ENCODE peak calls at places on chromosomes 4 and X, in seven cellular contexts. M is mammary epithelial cell; B is A673; S is CD8-positive, alpha-beta T cell; O is IMR-90; X is neural progenitor cell; D is cardiac muscle cell. N is an unnamed sample.

GRCh38 chr4:168472920-168473319 is 7.4 kb downstream of the DDX60L start:
- DNase-seq in O (no peak), B (no peak), M (no peak), X (no peak), D (no peak), S (no peak), N (no peak)

GRCh38 chr4:113899260-113900177 is 79.9 kb downstream of the ARSJ start:
- DNase-seq in S (peak; percentile 60), M (peak; percentile 45), X (no peak), O (no peak), B (no peak), D (no peak), N (no peak)

GRCh38 chrX:68438575-68438974 is 5.3 kb upstream of the OPHN1 start:
- DNase-seq in B (no peak), M (peak; percentile 72), S (no peak), D (no peak), X (no peak), O (no peak), N (peak; percentile 60)

GRCh38 chrX:106479920-106480319 is 131.9 kb upstream of the RADX start:
- DNase-seq in D (no peak), M (no peak), B (no peak), O (no peak), S (no peak), X (no peak), N (no peak)

GRCh38 chr4:90121961-90122748 is 5.0 kb upstream of the CCSER1 start:
- DNase-seq in B (no peak), D (peak; percentile 9), M (peak; percentile 82), X (no peak), S (no peak), O (peak; percentile 3), N (no peak)

GRCh38 chr4:2761035-2761923 is 5.1 kb upstream of the TNIP2 start:
- DNase-seq in B (no peak), X (no peak), O (no peak), S (no peak), M (no peak), D (peak; percentile 21), N (no peak)

GRCh38 chr4:7335363-7336066 is 99.2 kb downstream of the PSAPL1 start:
- DNase-seq in O (peak; percentile 4), X (peak; percentile 85), M (peak; percentile 18), D (peak; percentile 48), B (peak; percentile 52), S (peak; percentile 56), N (peak; percentile 91)

GRCh38 chr4:150199056-150199455 is 120.8 kb downstream of the DCLK2 start:
- DNase-seq in D (no peak), X (no peak), O (no peak), B (no peak), S (no peak), M (no peak), N (no peak)

GRCh38 chr4:169922632-169923276 is 103.4 kb downstream of the MFAP3L start:
- DNase-seq in D (peak; percentile 4), M (peak; percentile 48), S (no peak), B (no peak), O (no peak), X (no peak), N (no peak)

GRCh38 chrX:3371163-3371562 is 24.7 kb upstream of the MXRA5 start:
- DNase-seq in X (no peak), O (no peak), D (no peak), B (no peak), S (no peak), M (peak; percentile 60), N (no peak)

GRCh38 chr4:61245321-61245720 is 45.2 kb downstream of the ADGRL3 start:
- DNase-seq in X (no peak), M (no peak), B (no peak), O (no peak), D (no peak), S (no peak), N (no peak)

GRCh38 chr4:109216085-109216696 is 86.3 kb downstream of the COL25A1 start:
- DNase-seq in D (no peak), B (peak; percentile 69), O (no peak), S (no peak), X (no peak), M (no peak), N (no peak)

GRCh38 chr4:2080429-2081300 is 21.5 kb downstream of the NAT8L start:
- DNase-seq in B (no peak), X (no peak), M (no peak), D (no peak), O (no peak), S (no peak), N (peak; percentile 18)

GRCh38 chr4:83686166-83686565 is 150.3 kb downstream of the GPAT3 start:
- DNase-seq in D (no peak), X (no peak), M (peak; percentile 78), S (no peak), O (peak; percentile 22), B (peak; percentile 12), N (no peak)

GRCh38 chr4:40283968-40284367 is 51.2 kb upstream of the CHRNA9 start:
- DNase-seq in S (peak; percentile 76), X (no peak), O (no peak), B (peak; percentile 55), D (no peak), M (peak; percentile 41), N (no peak)

GRCh38 chr4:181646864-181647263 is 596.3 kb upstream of the TENM3 start:
- DNase-seq in X (no peak), B (no peak), O (peak; percentile 63), D (peak; percentile 51), M (peak; percentile 13), S (no peak), N (no peak)

GRCh38 chr4:76301068-76301774 is 5.3 kb upstream of the STBD1 start:
- DNase-seq in D (peak; percentile 48), S (no peak), O (peak; percentile 89), X (no peak), B (no peak), M (peak; percentile 95), N (no peak)

GRCh38 chr4:108774809-108775530 is 12.1 kb upstream of the ETNPPL start:
- DNase-seq in S (no peak), X (no peak), M (no peak), D (no peak), B (peak; percentile 37), O (no peak), N (no peak)

GRCh38 chrX:129650821-129651510 is 3.8 kb downstream of the APLN start:
- DNase-seq in D (no peak), M (no peak), X (no peak), O (no peak), S (peak; percentile 36), B (no peak), N (no peak)

GRCh38 chrX:42739258-42739657 is 38.7 kb downstream of the PPP1R2C start:
- DNase-seq in B (no peak), D (peak; percentile 61), O (no peak), M (no peak), X (no peak), S (no peak), N (no peak)

GRCh38 chr4:123443401-123444297 is 47.1 kb downstream of the SPRY1 start:
- DNase-seq in D (peak; percentile 52), O (peak; percentile 21), B (no peak), X (peak; percentile 57), M (no peak), S (no peak), N (peak; percentile 28)

GRCh38 chr4:16991455-16991854 is 93.0 kb upstream of the LDB2 start:
- DNase-seq in B (no peak), D (no peak), X (no peak), M (no peak), S (no peak), O (no peak), N (no peak)

GRCh38 chrX:55451626-55451989 is 319 bp upstream of the MAGEH1 start:
- DNase-seq in D (no peak), O (no peak), S (no peak), B (no peak), X (no peak), M (no peak), N (peak; percentile 0)

GRCh38 chrX:98067611-98068010 is 1183.9 kb downstream of the RPA4 start:
- DNase-seq in M (no peak), O (peak; percentile 36), X (no peak), B (no peak), S (no peak), D (no peak), N (no peak)

GRCh38 chr4:24924309-24924781 is 11.5 kb upstream of the CCDC149 start:
- DNase-seq in D (peak; percentile 96), X (no peak), O (peak; percentile 97), B (no peak), S (no peak), M (peak; percentile 56), N (no peak)

GRCh38 chr4:182975806-182976205 is 58.6 kb upstream of the DCTD start:
- DNase-seq in B (peak; percentile 79), S (no peak), D (peak; percentile 68), O (peak; percentile 90), X (no peak), M (peak; percentile 96), N (no peak)

GRCh38 chrX:42017971-42018370 is 94.6 kb upstream of the CASK start:
- DNase-seq in S (no peak), B (no peak), O (no peak), M (no peak), D (no peak), X (no peak), N (no peak)

GRCh38 chr4:114116861-114117260 is 137.4 kb upstream of the ARSJ start:
- DNase-seq in B (no peak), X (no peak), D (no peak), S (no peak), M (no peak), O (no peak), N (no peak)

GRCh38 chr4:137956256-137956655 is 285.9 kb downstream of the SLC7A11 start:
- DNase-seq in O (peak; percentile 65), M (peak; percentile 27), D (peak; percentile 50), B (no peak), S (no peak), X (no peak), N (no peak)

DNA sequence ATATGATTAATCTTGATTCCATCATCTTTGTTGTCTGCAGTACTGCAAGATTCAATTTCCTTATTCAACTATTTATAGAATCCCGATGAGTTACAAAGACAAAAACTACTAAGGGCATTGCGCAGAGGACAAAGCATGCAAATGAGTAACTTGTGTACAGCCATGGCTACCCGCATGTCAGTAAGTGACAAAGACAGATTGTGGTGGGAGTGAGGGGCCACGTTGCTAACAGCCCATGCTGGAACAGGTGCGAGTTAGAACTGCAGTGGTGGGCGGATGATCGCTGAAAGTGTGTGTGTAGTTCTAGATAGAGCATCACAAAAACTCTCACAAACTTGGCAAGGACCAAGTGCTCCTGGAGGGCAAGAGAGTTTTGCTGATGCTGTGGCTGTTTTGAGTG is 49.5 kb downstream of the ACOX3 start:
- DNase-seq in S (no peak), M (no peak), D (no peak), B (no peak), O (no peak), X (no peak), N (no peak)
- H3K27ac ChIP-seq in S (no peak overlapping the region), M (no peak overlapping the region), D (no peak overlapping the region), B (no peak overlapping the region), O (no peak overlapping the region), X (no peak overlapping the region), N (no peak overlapping the region)

GRCh38 chrX:65707153-65707552 is 39.7 kb downstream of the MSN start:
- DNase-seq in S (no peak), M (no peak), X (no peak), O (no peak), D (no peak), B (no peak), N (no peak)
- H3K4me1 ChIP-seq in S (peaks cover 65% of the 10 kb centered on the region), M (peaks cover 33% of the 10 kb centered on the region), X (no peaks in the 10 kb centered on the region), O (peaks cover 25% of the 10 kb centered on the region), D (no peaks in the 10 kb centered on the region), B (peaks cover 32% of the 10 kb centered on the region), N (peaks cover 55% of the 10 kb centered on the region)

GRCh38 chrX:7841084-7841805 is 1.7 kb upstream of the VCX start:
- DNase-seq in B (no peak), M (no peak), O (no peak), S (no peak), X (no peak), D (no peak), N (no peak)
- H3K4me3 ChIP-seq in B (no peak overlapping the region), M (no peak overlapping the region), O (no peak overlapping the region), S (no peak overlapping the region), X (no peak overlapping the region), D (no peak overlapping the region), N (no peak overlapping the region)

GRCh38 chr4:8435656-8436121 is 4.8 kb downstream of the ACOX3 start:
- DNase-seq in X (no peak), S (no peak), O (peak; percentile 15), M (peak; percentile 32), B (no peak), D (peak; percentile 37), N (peak; percentile 57)
- H3K27ac ChIP-seq in X (no peak overlapping the region), S (peak overlapping the region; percentile 24), O (peak overlapping the region; percentile 39), M (no peak overlapping the region), B (no peak overlapping the region), D (peak overlapping the region; percentile 87), N (peak overlapping the region; percentile 57)

N was measured in upper lobe of left lung.